ENCODE peak calls at places on chromosomes 5 and 9, in four cellular contexts. B, W, F and Z are unnamed samples.

GRCh38 chr9:4515958-4516375 is 25.7 kb downstream of the SLC1A1 start:
- DNase-seq in B (peak), W (no peak), F (no peak), Z (no peak)

GRCh38 chr9:35675204-35675603 is 1.5 kb downstream of the CA9 start:
- DNase-seq in B (no peak), W (no peak), F (no peak), Z (no peak)

GRCh38 chr5:130282044-130282443 is 377.8 kb downstream of the CHSY3 start:
- DNase-seq in B (peak), W (no peak), F (no peak), Z (peak)

GRCh38 chr9:14423816-14424261 is 109.9 kb upstream of the NFIB start:
- DNase-seq in B (peak), W (no peak), F (no peak), Z (peak)

GRCh38 chr9:72921888-72922654 is 30.8 kb downstream of the ALDH1A1 start:
- DNase-seq in B (no peak), W (no peak), F (no peak), Z (no peak)

GRCh38 chr5:93603711-93604118 is 20.7 kb downstream of the NR2F1 start:
- DNase-seq in B (peak), W (no peak), F (no peak), Z (peak)

GRCh38 chr5:42301349-42301748 is 121.9 kb upstream of the GHR start:
- DNase-seq in B (no peak), W (no peak), F (no peak), Z (no peak)

GRCh38 chr5:114243983-114244305 is 117.9 kb upstream of the KCNN2 start:
- DNase-seq in B (no peak), W (no peak), F (no peak), Z (no peak)

GRCh38 chr9:87498046-87498815 is 564 bp downstream of the DAPK1 start:
- DNase-seq in B (peak), W (no peak), F (no peak), Z (no peak)

GRCh38 chr5:132459983-132460834 is 30.4 kb downstream of the IRF1 start:
- DNase-seq in B (no peak), W (no peak), F (no peak), Z (no peak)

GRCh38 chr9:104009853-104010252 is 84.3 kb upstream of the SMC2 start:
- DNase-seq in B (no peak), W (no peak), F (no peak), Z (no peak)

GRCh38 chr5:146409081-146409671 is 38.0 kb upstream of the TCERG1 start:
- DNase-seq in B (peak), W (no peak), F (no peak), Z (peak)

GRCh38 chr9:137350696-137351584 is 48.9 kb upstream of the NRARP start:
- DNase-seq in B (no peak), W (no peak), F (no peak), Z (no peak)
- TF ChIP-seq CTCF in B (no peak), W (no peak), F (no peak), Z (no peak)

GRCh38 chr9:110258671-110259070 is 2.4 kb upstream of the TXN start:
- DNase-seq in B (no peak), W (no peak), F (no peak), Z (no peak)
- H3K4me3 ChIP-seq in B (no peak), W (no peak), F (no peak), Z (no peak)

DNA sequence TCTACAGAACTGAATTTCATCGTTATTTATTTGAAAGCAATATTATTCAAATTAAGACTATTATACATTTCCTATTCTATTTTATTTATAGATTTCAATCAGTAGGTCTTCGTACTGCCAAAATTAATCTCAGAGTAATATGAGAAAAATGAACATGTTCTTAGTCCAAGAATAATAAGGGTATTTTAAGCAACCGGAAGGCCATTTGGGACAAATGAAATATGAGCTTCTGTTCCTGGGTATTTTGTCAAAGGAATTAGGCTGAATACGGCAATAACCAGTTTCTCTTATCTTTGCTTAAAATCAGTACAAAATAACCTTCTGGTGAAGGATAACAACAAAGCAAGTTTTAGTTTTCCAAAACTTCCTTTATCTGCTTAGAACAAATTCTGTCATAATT is 410.3 kb upstream of the PRR16 start:
- DNase-seq in B (peak), W (no peak), F (no peak), Z (peak)
- TF ChIP-seq CTCF in B (no peak), W (no peak), F (no peak), Z (no peak)

GRCh38 chr5:122730037-122730436 is 44.8 kb upstream of the SNX2 start:
- DNase-seq in B (no peak), W (no peak), F (no peak), Z (no peak)
- H3K4me3 ChIP-seq in B (no peak), W (no peak), F (no peak), Z (no peak)